ENCODE peak calls at places on chromosomes 2 and 18, in five cellular contexts. F, K, T, C and M are unnamed samples.

GRCh38 chr18:73151086-73151485 is 283.3 kb upstream of the NETO1 start:
- DNase-seq in F (no peak), K (no peak), T (no peak), C (no peak), M (no peak)

GRCh38 chr2:151176661-151177060 is 85.0 kb downstream of the RBM43 start:
- DNase-seq in F (no peak), K (no peak), T (no peak), C (no peak), M (no peak)

GRCh38 chr2:217160978-217161973 is 301.4 kb upstream of the TNP1 start:
- DNase-seq in F (no peak), K (no peak), T (no peak), C (no peak), M (no peak)

GRCh38 chr2:128343459-128343858 is 24.8 kb upstream of the HS6ST1 start:
- DNase-seq in F (no peak), K (no peak), T (no peak), C (no peak), M (no peak)

GRCh38 chr18:3595282-3596273 is 145.6 kb downstream of the TGIF1 start:
- DNase-seq in F (peak), K (no peak), T (peak), C (no peak), M (no peak)

GRCh38 chr2:157475722-157476390 is 32.0 kb upstream of the CYTIP start:
- DNase-seq in F (no peak), K (no peak), T (no peak), C (no peak), M (no peak)

GRCh38 chr2:236607471-236608307 is 38.1 kb downstream of the ACKR3 start:
- DNase-seq in F (no peak), K (no peak), T (peak), C (no peak), M (no peak)

GRCh38 chr18:43484710-43485109 is 207.4 kb upstream of the SYT4 start:
- DNase-seq in F (no peak), K (no peak), T (no peak), C (no peak), M (no peak)

GRCh38 chr2:150681120-150681796 is 193.8 kb upstream of the RND3 start:
- DNase-seq in F (no peak), K (peak), T (peak), C (no peak), M (no peak)

GRCh38 chr2:25041307-25041927 is 459 bp upstream of the EFR3B start:
- DNase-seq in F (peak), K (peak), T (peak), C (peak), M (peak)

DNA sequence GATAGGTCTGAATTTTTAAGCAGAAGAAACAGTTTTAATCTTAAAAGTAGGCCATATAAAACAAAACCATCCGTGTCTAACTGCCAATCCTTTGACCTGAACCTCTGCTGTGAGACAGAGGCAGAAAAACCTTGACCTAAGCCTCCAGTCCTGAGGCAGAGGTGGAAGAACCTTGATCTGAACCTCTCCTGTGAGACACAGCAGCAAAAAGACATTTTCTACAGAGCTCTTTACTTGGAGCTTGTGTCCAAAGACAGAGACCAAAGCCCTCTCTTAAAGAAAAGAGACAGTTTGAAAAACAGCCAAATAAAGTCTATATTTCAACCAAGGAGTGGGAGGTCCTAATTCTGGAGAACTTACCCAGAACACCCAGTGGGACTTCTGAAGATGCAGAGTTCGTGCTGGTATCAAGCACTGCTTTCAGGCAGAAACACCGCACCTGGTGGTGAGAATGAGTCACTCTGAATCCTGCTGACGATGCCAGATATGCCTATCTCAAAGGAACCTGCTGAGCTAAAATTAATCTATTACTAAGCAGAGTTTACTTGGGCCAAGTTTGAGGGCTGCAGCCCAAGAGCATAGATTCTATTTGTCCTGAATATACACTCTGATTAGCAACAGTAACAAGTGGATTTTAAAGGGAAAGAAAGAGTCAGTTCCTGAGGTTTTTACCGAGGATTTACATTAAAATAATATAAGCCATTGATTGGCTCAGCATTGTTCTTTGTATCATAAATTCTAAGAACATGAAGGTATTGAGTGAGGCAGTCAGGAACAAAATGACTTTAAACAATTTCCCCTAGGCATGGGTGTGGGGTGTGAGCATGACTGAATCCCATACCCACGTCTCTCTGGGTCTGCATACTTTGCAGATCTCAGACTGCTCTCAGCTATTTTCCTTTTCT is 806.4 kb downstream of the TRIB2 start:
- DNase-seq in F (no peak), K (no peak), T (peak), C (no peak), M (no peak)
- TF ChIP-seq CTCF in F (no peak), K (no peak), T (no peak), C (no peak), M (no peak)

GRCh38 chr2:192197387-192197786 is 2.7 kb upstream of the TMEFF2 start:
- DNase-seq in F (peak), K (no peak), T (peak), C (no peak), M (no peak)
- TF ChIP-seq CTCF in F (peak), K (peak), T (peak), C (no peak), M (no peak)

DNA sequence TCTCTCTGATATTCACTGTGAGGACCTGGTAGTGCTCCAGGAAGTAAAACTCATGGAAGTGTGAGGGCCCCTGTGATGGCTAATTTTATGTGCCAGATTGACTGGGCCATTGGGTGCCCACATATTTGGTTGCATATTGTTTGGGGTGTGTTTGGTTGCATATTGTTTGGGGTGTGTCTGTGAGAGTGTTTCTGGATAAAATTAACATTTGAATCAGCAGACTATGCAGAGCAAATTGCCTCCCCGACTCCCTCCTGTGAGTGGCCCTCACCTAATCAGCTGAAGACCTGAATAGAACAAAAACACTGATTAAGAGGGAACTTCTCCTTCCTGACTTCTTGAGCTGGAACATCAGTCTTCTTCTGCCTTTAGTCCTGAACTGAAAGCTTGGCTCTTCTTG is 173.3 kb upstream of the LINC00305 start:
- DNase-seq in F (no peak), K (no peak), T (no peak), C (no peak), M (no peak)
- TF ChIP-seq CTCF in F (no peak), K (no peak), T (no peak), C (no peak), M (no peak)

GRCh38 chr2:16281451-16282330 is 341.3 kb downstream of the MYCN start:
- DNase-seq in F (no peak), K (no peak), T (no peak), C (no peak), M (peak)
- TF ChIP-seq CTCF in F (no peak), K (no peak), T (peak), C (no peak), M (peak)

GRCh38 chr2:4973973-4974372 is 718.2 kb upstream of the SOX11 start:
- DNase-seq in F (peak), K (no peak), T (no peak), C (no peak), M (no peak)

GRCh38 chr2:4976407-4976806 is 715.8 kb upstream of the SOX11 start:
- DNase-seq in F (no peak), K (no peak), T (no peak), C (no peak), M (no peak)

GRCh38 chr2:4973354-4973753 is 718.8 kb upstream of the SOX11 start:
- DNase-seq in F (peak), K (no peak), T (no peak), C (no peak), M (no peak)

DNA sequence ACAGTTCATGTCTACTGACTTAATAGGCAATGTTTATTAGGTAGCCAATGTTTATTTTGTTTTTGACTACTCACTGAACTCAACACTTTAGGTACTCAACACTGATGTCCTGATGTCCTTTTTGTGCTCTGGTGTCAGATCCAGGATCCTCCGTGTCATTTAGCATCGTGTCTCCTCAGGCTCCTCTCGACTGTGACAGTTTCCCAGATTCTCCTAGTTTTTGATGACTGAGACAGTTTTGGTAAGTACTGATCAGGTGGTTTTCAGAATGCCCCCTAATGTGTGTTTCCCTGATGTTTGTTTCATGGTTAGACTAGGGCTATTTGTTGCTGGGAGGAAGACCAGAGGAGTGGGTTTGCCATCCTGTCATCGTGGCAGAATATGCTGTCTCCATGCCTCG is 719.7 kb upstream of the SOX11 start:
- DNase-seq in F (no peak), K (no peak), T (no peak), C (no peak), M (no peak)
- TF ChIP-seq CTCF in F (no peak), K (no peak), T (no peak), C (no peak), M (no peak)

DNA sequence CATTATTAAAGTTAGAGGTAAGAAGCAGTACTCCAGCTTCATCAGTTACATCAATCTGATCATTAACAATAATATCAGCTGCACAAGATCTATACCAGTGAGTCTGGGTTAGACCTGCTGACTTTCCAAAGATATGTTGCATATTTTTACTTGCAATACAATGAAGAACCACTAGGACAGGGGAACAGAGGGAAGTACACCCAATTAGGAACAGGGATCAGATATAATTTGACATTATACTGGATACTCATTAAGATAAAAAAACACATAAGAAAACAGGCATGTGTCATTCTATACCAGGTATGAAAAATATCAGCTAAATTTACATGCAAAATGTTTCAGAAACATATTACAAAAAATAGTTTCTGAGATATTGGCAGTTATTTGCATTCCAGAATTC is 995.1 kb upstream of the DDX18 start:
- DNase-seq in F (no peak), K (no peak), T (no peak), C (no peak), M (no peak)
- TF ChIP-seq CTCF in F (no peak), K (no peak), T (no peak), C (no peak), M (peak)